ENCODE peak calls at places on chromosomes 5 and 9, in seven cellular contexts. A is stimulated activated CD4-positive, alpha-beta T cell treated with anti-CD3 and anti-CD28 coated beads, TNF-alpha, amount 100 ng/mL, for 24 hours; U is nucleus accumbens; Q is ovary; S is neural crest cell; Z is naive thymus-derived CD8-positive, alpha-beta T cell; L is occipital lobe. Y is an unnamed sample.

GRCh38 chr5:80975065-80975464 is 14.9 kb downstream of the RASGRF2 start:
- DNase-seq in A (no peak), U (no peak), Q (no peak), S (no peak), Z (no peak), L (no peak), Y (no peak)

GRCh38 chr9:21709464-21710058 is 92.9 kb upstream of the MTAP start:
- DNase-seq in A (peak; percentile 68), U (no peak), Q (no peak), S (peak; percentile 69), Z (peak; percentile 50), L (no peak), Y (peak; percentile 10)

GRCh38 chr9:137685035-137685885 is 66.5 kb downstream of the EHMT1 start:
- DNase-seq in A (no peak), U (no peak), Q (no peak), S (no peak), Z (no peak), L (no peak), Y (no peak)

GRCh38 chr5:141512390-141513020 is 23.6 kb downstream of the PCDHGC5 start:
- DNase-seq in A (peak; percentile 73), U (peak; percentile 44), Q (peak; percentile 90), S (peak; percentile 71), Z (peak; percentile 77), L (no peak), Y (peak; percentile 82)

GRCh38 chr9:7121664-7122063 is 363.9 kb downstream of the KDM4C start:
- DNase-seq in A (no peak), U (no peak), Q (no peak), S (no peak), Z (no peak), L (no peak), Y (no peak)

GRCh38 chr9:112774006-112774996 is 23.7 kb downstream of the SNX30 start:
- DNase-seq in A (no peak), U (no peak), Q (no peak), S (no peak), Z (no peak), L (no peak), Y (no peak)

GRCh38 chr9:71604197-71605063 is 163.9 kb downstream of the CEMIP2 start:
- DNase-seq in A (peak; percentile 60), U (peak; percentile 28), Q (peak; percentile 65), S (peak; percentile 80), Z (peak; percentile 71), L (peak; percentile 2), Y (no peak)

GRCh38 chr5:177367323-177367848 is 9.7 kb downstream of the RGS14 start:
- DNase-seq in A (no peak), U (no peak), Q (no peak), S (no peak), Z (no peak), L (no peak), Y (no peak)

GRCh38 chr9:112421771-112422222 is 41.9 kb downstream of the HSDL2 start:
- DNase-seq in A (no peak), U (no peak), Q (no peak), S (no peak), Z (no peak), L (no peak), Y (no peak)

GRCh38 chr5:69331528-69332445 is 814 bp downstream of the CCDC125 start:
- DNase-seq in A (no peak), U (no peak), Q (no peak), S (no peak), Z (no peak), L (no peak), Y (no peak)

GRCh38 chr5:30908356-30908755 is 285.1 kb upstream of the CDH6 start:
- DNase-seq in A (no peak), U (no peak), Q (no peak), S (no peak), Z (no peak), L (no peak), Y (no peak)

GRCh38 chr9:130873966-130874365 is 22.6 kb downstream of the QRFP start:
- DNase-seq in A (no peak), U (no peak), Q (peak; percentile 1), S (no peak), Z (no peak), L (no peak), Y (no peak)

GRCh38 chr9:2260401-2261306 is 245.5 kb downstream of the SMARCA2 start:
- DNase-seq in A (no peak), U (no peak), Q (no peak), S (no peak), Z (no peak), L (peak; percentile 31), Y (no peak)

GRCh38 chr9:81379655-81380054 is 309.7 kb downstream of the TLE1 start:
- DNase-seq in A (no peak), U (no peak), Q (no peak), S (no peak), Z (no peak), L (no peak), Y (no peak)

GRCh38 chr5:140189977-140190867 is 15.2 kb downstream of the CYSTM1 start:
- DNase-seq in A (no peak), U (no peak), Q (no peak), S (no peak), Z (no peak), L (no peak), Y (no peak)